ENCODE peak calls at places on chromosomes 13 and 19, in four cellular contexts. B, S, M and U are unnamed samples.

GRCh38 chr19:56594783-56595547 is at the start of gene ZNF71:
- DNase-seq in M (peak; percentile 92), S (peak; percentile 94), B (peak; percentile 94), U (peak; percentile 91)

GRCh38 chr19:45528744-45529453 is 21.6 kb downstream of the VASP start:
- DNase-seq in S (peak; percentile 88), B (no peak), M (no peak), U (peak; percentile 44)

GRCh38 chr13:24276310-24276709 is 33.1 kb upstream of the C1QTNF9 start:
- DNase-seq in M (no peak), S (no peak), B (no peak), U (no peak)

GRCh38 chr19:28313633-28314032 is 899.3 kb downstream of the UQCRFS1 start:
- DNase-seq in B (no peak), M (no peak), S (no peak), U (no peak)

GRCh38 chr13:24279267-24279666 is 30.1 kb upstream of the C1QTNF9 start:
- DNase-seq in B (no peak), S (no peak), M (no peak), U (no peak)

GRCh38 chr19:3780786-3781304 is 5.3 kb downstream of the MATK start:
- DNase-seq in S (no peak), B (no peak), M (no peak), U (no peak)

GRCh38 chr13:37706041-37706440 is 107.5 kb upstream of the POSTN start:
- DNase-seq in B (no peak), S (no peak), M (no peak), U (no peak)

GRCh38 chr13:66492479-66492878 is 737.7 kb downstream of the PCDH9 start:
- DNase-seq in M (no peak), S (no peak), B (no peak), U (no peak)

GRCh38 chr13:104650426-104650825 is 1584.2 kb upstream of the SLC10A2 start:
- DNase-seq in M (no peak), B (no peak), S (no peak), U (no peak)

GRCh38 chr13:59374720-59375119 is 789.0 kb downstream of the DIAPH3 start:
- DNase-seq in B (no peak), M (no peak), S (no peak), U (no peak)

GRCh38 chr19:45782162-45782623 is at the start of gene DMPK:
- DNase-seq in S (no peak), B (peak; percentile 45), M (peak; percentile 60), U (no peak)

GRCh38 chr13:39054112-39054511 is 15.9 kb downstream of the NHLRC3 start:
- DNase-seq in S (no peak), B (no peak), M (no peak), U (no peak)

GRCh38 chr19:13076787-13077186 is 25.9 kb downstream of the LYL1 start:
- DNase-seq in B (no peak), S (no peak), M (no peak), U (no peak)

GRCh38 chr19:53942001-53942786 is 20.5 kb upstream of the CACNG8 start:
- DNase-seq in S (peak; percentile 100), B (no peak), M (no peak), U (peak; percentile 28)

GRCh38 chr19:56253737-56254136 is 18.8 kb upstream of the EDDM13 start:
- DNase-seq in S (no peak), M (no peak), B (peak; percentile 44), U (peak; percentile 13)

GRCh38 chr19:3671680-3672574 is 28.3 kb downstream of the PIP5K1C start:
- DNase-seq in S (no peak), B (no peak), M (no peak), U (no peak)

GRCh38 chr13:44163108-44163507 is 210.5 kb upstream of the SERP2 start:
- DNase-seq in B (no peak), M (no peak), S (no peak), U (no peak)

GRCh38 chr19:45345506-45345860 is 4.9 kb downstream of the KLC3 start:
- DNase-seq in S (no peak), M (no peak), B (no peak), U (no peak)

GRCh38 chr13:76812206-76812882 is 73.9 kb downstream of the KCTD12 start:
- DNase-seq in S (no peak), M (no peak), B (no peak), U (no peak)

GRCh38 chr19:49151339-49152217 is 3.6 kb downstream of the HRC start:
- DNase-seq in B (peak; percentile 87), M (peak; percentile 59), S (peak; percentile 100), U (no peak)
- TF ChIP-seq CTCF in B (no peak), M (no peak), S (no peak), U (no peak)

DNA sequence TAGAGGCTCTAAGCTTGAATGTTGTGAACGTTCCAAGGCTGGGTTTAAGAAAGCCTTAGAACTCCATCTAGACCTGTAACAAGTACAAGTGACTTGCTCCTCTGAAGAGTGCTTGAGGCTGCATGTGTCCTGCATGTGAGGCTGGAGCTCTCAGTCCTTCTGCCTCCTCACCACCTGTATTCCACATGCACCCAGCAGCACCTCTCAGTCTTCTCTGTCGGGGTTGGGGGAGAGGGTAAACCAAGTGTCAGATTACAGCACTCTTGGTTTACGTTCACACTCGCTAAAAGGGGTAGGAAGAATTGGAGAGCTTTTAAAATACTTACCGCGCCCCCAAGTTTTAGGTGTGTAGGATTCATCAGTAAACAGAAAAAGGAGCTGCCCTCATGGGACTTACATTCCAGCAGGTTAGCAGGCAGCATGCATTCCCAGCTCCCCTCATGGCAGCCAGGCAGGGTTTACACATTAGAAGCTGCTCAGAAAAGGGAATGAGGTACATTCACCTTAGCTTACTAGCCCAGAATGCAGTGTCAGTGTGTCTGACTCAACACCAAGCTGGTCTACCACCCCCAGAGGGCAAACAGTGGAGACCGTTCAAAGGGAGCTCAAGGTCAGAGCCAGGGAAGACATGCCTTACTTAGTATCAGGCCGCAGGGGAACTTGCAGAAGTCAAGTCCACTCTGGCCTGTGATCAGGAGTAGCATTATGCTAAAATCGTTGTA is 248.1 kb downstream of the PCCA start:
- DNase-seq in S (no peak), B (no peak), M (no peak), U (no peak)
- TF ChIP-seq CTCF in S (no peak), B (no peak), M (no peak), U (no peak)

GRCh38 chr13:51955281-51955771 is 55.9 kb downstream of the ATP7B start:
- DNase-seq in S (no peak), B (no peak), M (no peak), U (no peak)
- TF ChIP-seq CTCF in S (no peak), B (no peak), M (no peak), U (no peak)

GRCh38 chr13:74133657-74134201 is 475 bp downstream of the KLF12 start:
- DNase-seq in M (peak; percentile 92), S (peak; percentile 80), B (peak; percentile 17), U (peak; percentile 86)
- TF ChIP-seq CTCF in M (no peak), S (no peak), B (no peak), U (no peak)